ENCODE peak calls at places on chromosome 5, in five cellular contexts. T is trophoblast cell, G is neuronal stem cell, V is H9, O is H1. A is an unnamed sample.

GRCh38 chr5:43191740-43192557 is at the start of gene NIM1K:
- DNase-seq in T (peak; percentile 58), G (peak; percentile 65), V (peak; percentile 70), O (peak; percentile 84), A (peak; percentile 71)

GRCh38 chr5:179836225-179837019 is 15.7 kb downstream of the SQSTM1 start:
- DNase-seq in T (peak; percentile 43), G (no peak), V (no peak), O (no peak), A (peak; percentile 75)

GRCh38 chr5:32228816-32229215 is 54.7 kb upstream of the GOLPH3 start:
- DNase-seq in T (peak; percentile 76), G (no peak), V (no peak), O (no peak), A (no peak)

GRCh38 chr5:55134053-55134722 is 25.8 kb upstream of the GPX8 start:
- DNase-seq in T (peak; percentile 46), G (no peak), V (no peak), O (no peak), A (no peak)

GRCh38 chr5:84403773-84404172 is 19.1 kb upstream of the EDIL3 start:
- DNase-seq in T (no peak), G (no peak), V (no peak), O (no peak), A (peak; percentile 79)

GRCh38 chr5:9622891-9623547 is 7.1 kb downstream of the TAS2R1 start:
- DNase-seq in T (no peak), G (no peak), V (no peak), O (no peak), A (peak; percentile 79)

GRCh38 chr5:160353379-160353778 is 17.0 kb downstream of the C1QTNF2 start:
- DNase-seq in T (no peak), G (no peak), V (peak; percentile 65), O (no peak), A (no peak)

GRCh38 chr5:138029501-138029900 is 3.4 kb downstream of the FAM13B start:
- DNase-seq in T (no peak), G (no peak), V (no peak), O (no peak), A (no peak)

GRCh38 chr5:80346055-80346454 is 26.3 kb downstream of the SPZ1 start:
- DNase-seq in T (peak; percentile 53), G (no peak), V (peak; percentile 63), O (no peak), A (peak; percentile 34)

GRCh38 chr5:76804266-76804665 is 14.6 kb upstream of the F2RL1 start:
- DNase-seq in T (no peak), G (no peak), V (no peak), O (no peak), A (peak; percentile 74)

GRCh38 chr5:76801159-76801802 is 17.5 kb upstream of the F2RL1 start:
- DNase-seq in T (no peak), G (no peak), V (no peak), O (no peak), A (peak; percentile 60)

GRCh38 chr5:76801803-76802195 is 17.0 kb upstream of the F2RL1 start:
- DNase-seq in T (no peak), G (no peak), V (no peak), O (no peak), A (no peak)

GRCh38 chr5:76794871-76795270 is 24.0 kb upstream of the F2RL1 start:
- DNase-seq in T (no peak), G (no peak), V (no peak), O (no peak), A (peak; percentile 41)

GRCh38 chr5:76799588-76799987 is 19.2 kb upstream of the F2RL1 start:
- DNase-seq in T (no peak), G (no peak), V (no peak), O (no peak), A (no peak)
- H2BK120ac ChIP-seq in T (no peak overlapping the region), G (no peak overlapping the region), V (no peak overlapping the region), O (no peak overlapping the region), A (no peak overlapping the region)

GRCh38 chr5:60332244-60333018 is 367.5 kb downstream of the DEPDC1B start:
- DNase-seq in T (no peak), G (no peak), V (no peak), O (no peak), A (peak; percentile 50)
- H2BK12ac ChIP-seq in T (no peak overlapping the region), G (no peak overlapping the region), V (no peak overlapping the region), O (no peak overlapping the region), A (no peak overlapping the region)

GRCh38 chr5:78288246-78288645 is 6.3 kb downstream of the AP3B1 start:
- DNase-seq in T (no peak), G (no peak), V (no peak), O (no peak), A (no peak)
- H2BK120ac ChIP-seq in T (no peak overlapping the region), G (no peak overlapping the region), V (no peak overlapping the region), O (no peak overlapping the region), A (no peak overlapping the region)

GRCh38 chr5:133234273-133234672 is 182.5 kb downstream of the HSPA4 start:
- DNase-seq in T (no peak), G (no peak), V (no peak), O (no peak), A (no peak)

GRCh38 chr5:133232435-133232834 is 180.6 kb downstream of the HSPA4 start:
- DNase-seq in T (no peak), G (no peak), V (no peak), O (no peak), A (no peak)

GRCh38 chr5:133232911-133233310 is 181.1 kb downstream of the HSPA4 start:
- DNase-seq in T (no peak), G (no peak), V (no peak), O (no peak), A (no peak)

GRCh38 chr5:133234911-133235310 is 183.1 kb downstream of the HSPA4 start:
- DNase-seq in T (no peak), G (no peak), V (no peak), O (no peak), A (no peak)

DNA sequence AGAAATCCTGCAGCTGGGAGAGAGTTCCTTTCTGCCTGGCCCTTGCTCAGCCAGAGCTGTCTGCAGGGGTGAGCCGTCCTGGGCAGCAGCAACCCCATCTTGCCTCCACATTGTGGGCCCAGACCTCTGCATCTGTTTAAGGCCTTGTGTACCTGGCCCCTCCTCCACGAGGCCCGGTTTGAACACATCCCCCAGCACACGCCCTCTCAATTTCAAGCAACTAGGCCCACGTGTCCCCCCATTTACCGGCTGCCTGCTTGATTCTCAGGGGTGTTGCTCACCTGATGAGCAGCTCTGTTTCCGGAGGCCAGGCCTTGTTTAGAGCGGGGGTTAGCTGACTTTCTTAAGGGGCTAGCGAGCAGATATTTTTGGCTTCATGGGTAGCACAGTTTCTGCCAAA is 181.8 kb downstream of the HSPA4 start:
- DNase-seq in T (no peak), G (no peak), V (no peak), O (no peak), A (no peak)
- H2BK12ac ChIP-seq in T (no peak overlapping the region), G (no peak overlapping the region), V (no peak overlapping the region), O (no peak overlapping the region), A (no peak overlapping the region)

A was measured in mesenchymal stem cell.